ENCODE peak calls at places on chromosomes 13 and 19, in five cellular contexts. C is heart right ventricle, S is nephron progenitor cell, E is progenitor cell of endocrine pancreas, O is fibroblast of the aortic adventitia. J is an unnamed sample.

GRCh38 chr13:44068737-44069136 is 189.0 kb downstream of the LACC1 start:
- DNase-seq in S (no peak), E (no peak), O (peak), C (no peak), J (no peak)

GRCh38 chr19:35155441-35155840 is 906 bp downstream of the FXYD5 start:
- DNase-seq in S (no peak), O (no peak), C (no peak), E (no peak), J (peak)

GRCh38 chr19:5960005-5961001 is 17.6 kb downstream of the RANBP3 start:
- DNase-seq in E (no peak), S (no peak), C (peak), O (no peak), J (no peak)

GRCh38 chr13:32427852-32428580 is at the start of gene N4BP2L1:
- DNase-seq in S (peak), C (peak), O (peak), E (peak), J (peak)

GRCh38 chr13:113852536-113853517 is 11.0 kb downstream of the GAS6 start:
- DNase-seq in S (no peak), O (no peak), E (no peak), C (no peak), J (peak)

GRCh38 chr13:31476266-31476665 is 263.1 kb upstream of the RXFP2 start:
- DNase-seq in O (peak), S (no peak), E (no peak), C (no peak), J (no peak)

GRCh38 chr13:112324121-112324520 is 52.0 kb upstream of the SPACA7 start:
- DNase-seq in S (peak), C (no peak), E (no peak), O (no peak), J (no peak)

GRCh38 chr13:98856983-98857382 is 104.5 kb upstream of the SLC15A1 start:
- DNase-seq in S (no peak), E (no peak), C (no peak), O (no peak), J (no peak)

GRCh38 chr19:52217576-52217975 is 27.7 kb downstream of the PPP2R1A start:
- DNase-seq in E (no peak), S (no peak), C (no peak), O (no peak), J (no peak)

GRCh38 chr13:80824231-80824630 is 483.3 kb upstream of the SPRY2 start:
- DNase-seq in C (no peak), E (no peak), O (peak), S (no peak), J (no peak)

GRCh38 chr13:96052655-96053002 is 572 bp downstream of the UGGT2 start:
- DNase-seq in S (no peak), E (no peak), C (no peak), O (peak), J (no peak)

GRCh38 chr19:51566489-51567100 is 4.5 kb upstream of the ZNF175 start:
- DNase-seq in C (no peak), S (no peak), O (no peak), E (no peak), J (no peak)

GRCh38 chr13:99969934-99970760 is 1.4 kb downstream of the ZIC5 start:
- DNase-seq in E (no peak), S (peak), O (no peak), C (no peak), J (no peak)

GRCh38 chr19:10135551-10136334 is 16.0 kb upstream of the EIF3G start:
- DNase-seq in E (no peak), O (no peak), S (no peak), C (no peak), J (no peak)

GRCh38 chr13:62142048-62142447 is 726.4 kb upstream of the PCDH20 start:
- DNase-seq in C (no peak), O (no peak), S (no peak), E (no peak), J (no peak)

GRCh38 chr19:41595258-41595889 is 19.4 kb downstream of the CEACAM21 start:
- DNase-seq in S (peak), E (no peak), C (peak), O (peak), J (peak)

GRCh38 chr13:38670627-38671026 is 16.2 kb upstream of the FREM2 start:
- DNase-seq in S (no peak), O (peak), E (no peak), C (no peak), J (no peak)

GRCh38 chr19:10514211-10515145 is 2.8 kb downstream of the S1PR5 start:
- DNase-seq in E (no peak), O (no peak), S (no peak), C (no peak), J (peak)

GRCh38 chr19:53875602-53876340 is 6.2 kb upstream of the PRKCG start:
- DNase-seq in O (no peak), S (no peak), C (no peak), E (no peak), J (no peak)

GRCh38 chr13:19984430-19985218 is 26.1 kb downstream of the ZMYM2 start:
- DNase-seq in C (no peak), S (no peak), O (peak), E (no peak), J (no peak)

GRCh38 chr13:38872693-38873092 is 117.9 kb downstream of the STOML3 start:
- DNase-seq in O (peak), S (peak), C (peak), E (peak), J (no peak)

GRCh38 chr19:47107201-47107952 is 6.2 kb downstream of the ZC3H4 start:
- DNase-seq in E (no peak), C (no peak), S (no peak), O (peak), J (no peak)

GRCh38 chr19:48970139-48970766 is 5.1 kb downstream of the FTL start:
- DNase-seq in O (no peak), C (no peak), S (no peak), E (no peak), J (no peak)

GRCh38 chr13:21673592-21674270 is 2.9 kb downstream of the FGF9 start:
- DNase-seq in C (peak), O (peak), E (peak), S (peak), J (peak)

GRCh38 chr13:51950722-51951121 is 60.5 kb downstream of the ATP7B start:
- DNase-seq in O (no peak), E (no peak), C (no peak), S (no peak), J (no peak)

GRCh38 chr13:31627097-31627496 is 112.2 kb upstream of the RXFP2 start:
- DNase-seq in E (no peak), O (peak), S (no peak), C (no peak), J (no peak)

GRCh38 chr13:37647038-37647650 is 48.6 kb upstream of the POSTN start:
- DNase-seq in S (no peak), O (no peak), E (no peak), C (no peak), J (no peak)

GRCh38 chr19:51366999-51367564 is 894 bp upstream of the ETFB start:
- DNase-seq in S (peak), E (peak), C (peak), O (no peak), J (peak)

GRCh38 chr13:101795025-101795424 is 342.6 kb downstream of the ITGBL1 start:
- DNase-seq in S (no peak), E (no peak), C (no peak), O (peak), J (no peak)

GRCh38 chr13:112443191-112444000 is 67.2 kb downstream of the SPACA7 start:
- DNase-seq in C (no peak), O (no peak), E (no peak), S (peak), J (peak)

GRCh38 chr13:47184311-47184710 is 287.5 kb upstream of the HTR2A start:
- DNase-seq in E (no peak), S (no peak), C (no peak), O (peak), J (no peak)

GRCh38 chr13:94318418-94318817 is 161.1 kb downstream of the DCT start:
- DNase-seq in S (no peak), E (no peak), O (no peak), C (no peak), J (no peak)

GRCh38 chr13:113804017-113804702 is 45.1 kb downstream of the TMEM255B start:
- DNase-seq in S (no peak), C (no peak), O (no peak), E (no peak), J (no peak)

GRCh38 chr13:80168089-80168850 is 172.7 kb downstream of the SPRY2 start:
- DNase-seq in E (no peak), C (no peak), S (no peak), O (peak), J (no peak)

GRCh38 chr19:45163751-45164150 is 3.0 kb upstream of the NKPD1 start:
- DNase-seq in S (no peak), E (no peak), O (no peak), C (no peak), J (no peak)
- TF ChIP-seq CTCF in S (no peak), E (no peak), O (no peak), C (no peak), J (no peak)

GRCh38 chr19:12610540-12611360 is at the start of the genes ZNF490 and ZNF791:
- DNase-seq in O (peak), E (peak), C (peak), S (peak), J (peak)
- TF ChIP-seq CTCF in O (peak), E (peak), C (peak), S (no peak), J (no peak)

GRCh38 chr13:30114586-30115256 is 192.6 kb downstream of the KATNAL1 start:
- DNase-seq in E (peak), C (peak), O (peak), S (peak), J (peak)

GRCh38 chr13:30113531-30113930 is 193.8 kb downstream of the KATNAL1 start:
- DNase-seq in S (no peak), O (peak), E (no peak), C (no peak), J (no peak)

GRCh38 chr13:30113983-30114491 is 193.3 kb downstream of the KATNAL1 start:
- DNase-seq in E (no peak), C (no peak), O (peak), S (peak), J (no peak)

GRCh38 chr13:30116379-30116778 is 191.0 kb downstream of the KATNAL1 start:
- DNase-seq in S (no peak), E (no peak), C (no peak), O (no peak), J (no peak)

GRCh38 chr13:30115257-30115600 is 192.1 kb downstream of the KATNAL1 start:
- DNase-seq in E (no peak), C (no peak), O (no peak), S (no peak), J (no peak)
- TF ChIP-seq CTCF in E (no peak), C (no peak), O (no peak), S (no peak), J (no peak)

GRCh38 chr19:38917516-38917915 is 5.5 kb upstream of the CCER2 start:
- DNase-seq in S (no peak), E (no peak), C (no peak), O (no peak), J (no peak)

GRCh38 chr19:38918526-38918925 is 6.5 kb upstream of the CCER2 start:
- DNase-seq in S (no peak), C (no peak), E (no peak), O (no peak), J (no peak)

GRCh38 chr19:38915329-38916321 is 3.6 kb upstream of the CCER2 start:
- DNase-seq in E (no peak), C (no peak), O (no peak), S (no peak), J (no peak)

GRCh38 chr19:38919837-38920528 is 8.0 kb upstream of the CCER2 start:
- DNase-seq in S (no peak), O (no peak), C (no peak), E (no peak), J (no peak)

GRCh38 chr19:38917921-38918491 is 6.0 kb upstream of the CCER2 start:
- DNase-seq in E (no peak), O (no peak), S (no peak), C (no peak), J (no peak)
- TF ChIP-seq CTCF in E (peak), O (no peak), S (no peak), C (no peak), J (no peak)

GRCh38 chr19:27775395-27775794 is 1437.6 kb downstream of the UQCRFS1 start:
- DNase-seq in C (no peak), S (no peak), E (no peak), O (no peak), J (no peak)

GRCh38 chr19:27774827-27775226 is 1438.1 kb downstream of the UQCRFS1 start:
- DNase-seq in S (no peak), C (no peak), E (no peak), O (no peak), J (no peak)

GRCh38 chr19:27776020-27776419 is 1436.9 kb downstream of the UQCRFS1 start:
- DNase-seq in E (no peak), S (no peak), O (peak), C (no peak), J (no peak)

GRCh38 chr19:27773318-27774094 is 1439.4 kb downstream of the UQCRFS1 start:
- DNase-seq in S (no peak), O (no peak), E (no peak), C (no peak), J (no peak)

GRCh38 chr19:27774337-27774736 is 1438.6 kb downstream of the UQCRFS1 start:
- DNase-seq in E (no peak), C (no peak), O (no peak), S (no peak), J (no peak)
- TF ChIP-seq CTCF in E (no peak), C (no peak), O (peak), S (no peak), J (no peak)

GRCh38 chr19:2273356-2274184 is 8.4 kb downstream of the PEAK3 start:
- DNase-seq in O (peak), S (peak), E (peak), C (peak), J (peak)
- TF ChIP-seq CTCF in O (peak), S (peak), E (peak), C (peak), J (peak)

DNA sequence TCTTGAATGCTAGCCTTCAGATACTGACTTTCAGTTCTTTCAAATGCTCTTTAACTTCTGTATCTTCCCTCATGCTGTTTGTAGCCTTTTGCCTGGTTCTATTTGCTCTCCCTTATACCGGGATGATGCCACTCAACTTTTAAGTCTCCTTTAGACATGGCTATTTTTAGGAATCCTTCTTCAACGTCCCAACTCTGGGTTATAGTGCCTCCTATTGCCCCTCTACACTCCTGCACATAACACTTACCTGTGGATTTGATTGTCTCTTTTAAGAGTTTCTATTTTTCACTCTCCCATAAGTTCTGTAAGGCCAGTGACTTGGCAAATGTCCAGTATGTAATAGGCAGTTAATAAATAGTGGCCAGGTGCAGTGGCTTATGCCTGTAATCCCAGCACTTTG is 343.0 kb downstream of the KLF5 start:
- DNase-seq in C (no peak), S (no peak), O (no peak), E (no peak), J (no peak)
- TF ChIP-seq CTCF in C (no peak), S (no peak), O (no peak), E (no peak), J (no peak)

GRCh38 chr19:45931055-45931454 is 16.5 kb upstream of the NANOS2 start:
- DNase-seq in O (no peak), E (no peak), C (no peak), S (no peak), J (no peak)
- TF ChIP-seq CTCF in O (peak), E (no peak), C (peak), S (no peak), J (no peak)

DNA sequence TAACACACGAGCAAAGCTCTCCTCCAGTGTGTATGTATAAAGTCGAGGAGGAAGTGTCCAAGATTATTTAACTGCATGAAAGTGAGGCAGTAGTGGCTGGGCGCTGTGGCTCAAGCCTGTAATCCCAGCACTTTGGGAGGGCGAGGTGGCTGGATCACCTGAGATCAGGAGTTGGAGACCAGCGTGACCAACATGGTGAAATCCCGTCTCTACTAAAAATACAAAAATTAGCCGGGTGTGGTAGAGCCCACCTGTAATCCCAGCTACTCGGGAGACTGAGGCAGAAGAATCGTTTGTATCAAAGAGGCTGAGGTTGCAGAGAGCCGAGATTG is 1.2 kb upstream of the ZNF20 start:
- DNase-seq in C (no peak), S (no peak), O (no peak), E (no peak), J (no peak)
- TF ChIP-seq CTCF in C (peak), S (no peak), O (no peak), E (no peak), J (peak)

GRCh38 chr19:38519168-38519567 is 85.7 kb downstream of the RYR1 start:
- DNase-seq in C (no peak), E (no peak), S (no peak), O (no peak), J (no peak)

GRCh38 chr19:38514812-38515633 is 81.5 kb downstream of the RYR1 start:
- DNase-seq in S (peak), C (peak), E (peak), O (peak), J (peak)

GRCh38 chr19:38517321-38517720 is 83.8 kb downstream of the RYR1 start:
- DNase-seq in O (no peak), E (no peak), S (no peak), C (no peak), J (no peak)

GRCh38 chr19:38515906-38516305 is 82.4 kb downstream of the RYR1 start:
- DNase-seq in E (no peak), S (no peak), O (no peak), C (no peak), J (no peak)

GRCh38 chr19:38516802-38517201 is 83.3 kb downstream of the RYR1 start:
- DNase-seq in S (no peak), C (no peak), E (no peak), O (no peak), J (no peak)
- TF ChIP-seq CTCF in S (no peak), C (no peak), E (no peak), O (no peak), J (no peak)

J was measured in natural killer cell.